ENCODE peak calls at places on chromosomes 4 and X, in seven cellular contexts. Z is mesenchymal stem cell, X is heart right ventricle, C is left ventricle myocardium inferior, D is neuronal stem cell, A is cardiac muscle cell, Q is neural progenitor cell. E is an unnamed sample.

GRCh38 chrX:72029473-72030411 is 102.0 kb downstream of the RTL5 start:
- DNase-seq in Z (peak; percentile 79), X (no peak), C (no peak), D (no peak), A (peak; percentile 80), Q (peak; percentile 34), E (peak; percentile 66)

GRCh38 chr4:137819964-137820383 is 287.7 kb upstream of the PCDH18 start:
- DNase-seq in Z (peak; percentile 60), X (no peak), C (no peak), D (peak; percentile 20), A (peak; percentile 62), Q (peak; percentile 72), E (no peak)

GRCh38 chr4:40909363-40909876 is 159.7 kb downstream of the NSUN7 start:
- DNase-seq in Z (peak; percentile 93), X (no peak), C (no peak), D (no peak), A (no peak), Q (no peak), E (peak; percentile 34)

GRCh38 chrX:136146614-136147319 is 566 bp upstream of the FHL1 start:
- DNase-seq in Z (peak; percentile 22), X (peak; percentile 26), C (peak; percentile 32), D (no peak), A (peak; percentile 49), Q (peak; percentile 49), E (no peak)

GRCh38 chr4:174550541-174550940 is 28.3 kb upstream of the HPGD start:
- DNase-seq in Z (no peak), X (no peak), C (no peak), D (no peak), A (no peak), Q (peak; percentile 4), E (no peak)

GRCh38 chr4:16889945-16890344 is 8.5 kb downstream of the LDB2 start:
- DNase-seq in Z (no peak), X (no peak), C (no peak), D (no peak), A (no peak), Q (no peak), E (no peak)

GRCh38 chr4:20172070-20172760 is 79.5 kb upstream of the SLIT2 start:
- DNase-seq in Z (no peak), X (no peak), C (no peak), D (no peak), A (peak; percentile 2), Q (no peak), E (no peak)

GRCh38 chr4:111952708-111953107 is 192.5 kb upstream of the FAM241A start:
- DNase-seq in Z (no peak), X (no peak), C (no peak), D (no peak), A (no peak), Q (no peak), E (no peak)

GRCh38 chrX:48815266-48815665 is 11.0 kb upstream of the ERAS start:
- DNase-seq in Z (no peak), X (no peak), C (no peak), D (no peak), A (no peak), Q (no peak), E (no peak)

GRCh38 chrX:133670394-133670793 is 255.1 kb upstream of the GPC4 start:
- DNase-seq in Z (peak; percentile 41), X (no peak), C (no peak), D (peak; percentile 42), A (peak; percentile 60), Q (peak; percentile 35), E (peak; percentile 51)

GRCh38 chr4:15239866-15240265 is 188.0 kb upstream of the C1QTNF7 start:
- DNase-seq in Z (peak; percentile 66), X (no peak), C (no peak), D (no peak), A (no peak), Q (no peak), E (no peak)

GRCh38 chr4:24419147-24420034 is 165.0 kb downstream of the DHX15 start:
- DNase-seq in Z (peak; percentile 70), X (peak; percentile 79), C (peak; percentile 71), D (peak; percentile 81), A (peak; percentile 87), Q (peak; percentile 91), E (peak; percentile 49)

GRCh38 chr4:121048165-121048564 is 24.2 kb downstream of the NDNF start:
- DNase-seq in Z (no peak), X (no peak), C (no peak), D (no peak), A (no peak), Q (no peak), E (no peak)

GRCh38 chrX:9429767-9430166 is 35.1 kb upstream of the TBL1X start:
- DNase-seq in Z (no peak), X (no peak), C (no peak), D (no peak), A (no peak), Q (no peak), E (no peak)

GRCh38 chr4:186201535-186202230 is 10.3 kb downstream of the CYP4V2 start:
- DNase-seq in Z (peak; percentile 17), X (peak; percentile 38), C (peak; percentile 28), D (peak; percentile 9), A (peak; percentile 57), Q (peak; percentile 54), E (peak; percentile 50)

GRCh38 chr4:1379801-1380331 is 26.4 kb downstream of the NKX1-1 start:
- DNase-seq in Z (no peak), X (peak; percentile 8), C (no peak), D (no peak), A (no peak), Q (no peak), E (no peak)

GRCh38 chr4:72318771-72319170 is 250.2 kb downstream of the ADAMTS3 start:
- DNase-seq in Z (no peak), X (no peak), C (no peak), D (no peak), A (no peak), Q (no peak), E (no peak)

GRCh38 chr4:135185256-135185655 is 983.7 kb upstream of the PABPC4L start:
- DNase-seq in Z (no peak), X (no peak), C (no peak), D (no peak), A (no peak), Q (peak; percentile 4), E (no peak)

GRCh38 chr4:139605516-139605915 is 49.5 kb upstream of the SETD7 start:
- DNase-seq in Z (no peak), X (no peak), C (no peak), D (no peak), A (no peak), Q (no peak), E (no peak)

GRCh38 chr4:92305878-92306520 is 2.2 kb downstream of the GRID2 start:
- DNase-seq in Z (peak; percentile 6), X (no peak), C (no peak), D (no peak), A (peak; percentile 37), Q (peak; percentile 55), E (no peak)

GRCh38 chrX:44898411-44899221 is 25.6 kb downstream of the KDM6A start:
- DNase-seq in Z (peak; percentile 46), X (no peak), C (no peak), D (no peak), A (no peak), Q (no peak), E (no peak)
- H3K9me3 ChIP-seq in Z (peaks cover 16% of the 10 kb centered on the region), X (peaks cover 6% of the 10 kb centered on the region), C (peaks cover 27% of the 10 kb centered on the region), D (no peaks in the 10 kb centered on the region), A (no peaks in the 10 kb centered on the region), Q (peaks cover 22% of the 10 kb centered on the region), E (peaks cover 4% of the 10 kb centered on the region)

GRCh38 chr4:53227451-53227850 is 138.4 kb downstream of the SCFD2 start:
- DNase-seq in Z (no peak), X (no peak), C (no peak), D (no peak), A (no peak), Q (no peak), E (no peak)
- H3K27ac ChIP-seq in Z (no peak overlapping the region), X (no peak overlapping the region), C (no peak overlapping the region), D (no peak overlapping the region), A (no peak overlapping the region), Q (no peak overlapping the region), E (no peak overlapping the region)

GRCh38 chr4:25801594-25801993 is 61.2 kb downstream of the SEL1L3 start:
- DNase-seq in Z (no peak), X (no peak), C (no peak), D (no peak), A (no peak), Q (no peak), E (no peak)
- H3K36me3 ChIP-seq in Z (no peaks in the 10 kb centered on the region), X (no peaks in the 10 kb centered on the region), C (no peaks in the 10 kb centered on the region), D (peaks cover 16% of the 10 kb centered on the region), A (no peaks in the 10 kb centered on the region), Q (no peaks in the 10 kb centered on the region), E (peaks cover 10% of the 10 kb centered on the region)

GRCh38 chr4:12495211-12495610 is 988.9 kb downstream of the RAB28 start:
- DNase-seq in Z (no peak), X (no peak), C (no peak), D (no peak), A (no peak), Q (no peak), E (no peak)
- H3K9me3 ChIP-seq in Z (peaks cover 16% of the 10 kb centered on the region), X (no peaks in the 10 kb centered on the region), C (peaks cover 8% of the 10 kb centered on the region), D (no peaks in the 10 kb centered on the region), A (no peaks in the 10 kb centered on the region), Q (no peaks in the 10 kb centered on the region), E (no peaks in the 10 kb centered on the region)

GRCh38 chrX:150929058-150929457 is 30.6 kb upstream of the CD99L2 start:
- DNase-seq in Z (no peak), X (no peak), C (no peak), D (no peak), A (no peak), Q (no peak), E (no peak)

GRCh38 chrX:150936556-150936955 is 38.1 kb upstream of the CD99L2 start:
- DNase-seq in Z (no peak), X (no peak), C (no peak), D (no peak), A (no peak), Q (no peak), E (no peak)

GRCh38 chrX:150933945-150934350 is 35.5 kb upstream of the CD99L2 start:
- DNase-seq in Z (no peak), X (no peak), C (no peak), D (no peak), A (no peak), Q (peak; percentile 23), E (no peak)

GRCh38 chrX:150935466-150935865 is 37.0 kb upstream of the CD99L2 start:
- DNase-seq in Z (no peak), X (no peak), C (no peak), D (no peak), A (no peak), Q (no peak), E (no peak)

GRCh38 chrX:150934453-150934852 is 36.0 kb upstream of the CD99L2 start:
- DNase-seq in Z (no peak), X (no peak), C (no peak), D (no peak), A (no peak), Q (peak; percentile 28), E (no peak)
- H3K27ac ChIP-seq in Z (no peak overlapping the region), X (no peak overlapping the region), C (no peak overlapping the region), D (no peak overlapping the region), A (no peak overlapping the region), Q (no peak overlapping the region), E (no peak overlapping the region)

E was measured in SJSA1.